ENCODE peak calls at places on chromosome 9, in four cellular contexts. One of them, this sample, is unnamed.

GRCh38 chr9:98775831-98776441 is 20.4 kb downstream of the ANKS6 start:
- ATAC-seq in activated T-cell treated with anti-CD3 and anti-CD28 coated beads, Interleukin-2, amount 50 U/mL, for 4 hours: no peak
- ATAC-seq in upper lobe of right lung: peak; percentile 54
- ATAC-seq in CD4-positive, alpha-beta T cell: peak; percentile 34
- ATAC-seq in this sample: peak; percentile 35

GRCh38 chr9:134922932-134923240 is 5.2 kb upstream of the FCN1 start:
- ATAC-seq in activated T-cell treated with anti-CD3 and anti-CD28 coated beads, Interleukin-2, amount 50 U/mL, for 4 hours: no peak
- ATAC-seq in upper lobe of right lung: peak; percentile 58
- ATAC-seq in CD4-positive, alpha-beta T cell: no peak
- ATAC-seq in this sample: no peak

GRCh38 chr9:129835860-129836223 is 584 bp downstream of the USP20 start:
- ATAC-seq in activated T-cell treated with anti-CD3 and anti-CD28 coated beads, Interleukin-2, amount 50 U/mL, for 4 hours: peak; percentile 1
- ATAC-seq in upper lobe of right lung: no peak
- ATAC-seq in CD4-positive, alpha-beta T cell: no peak
- ATAC-seq in this sample: peak; percentile 7

GRCh38 chr9:95038666-95039065 is 278.8 kb downstream of the FANCC start:
- ATAC-seq in activated T-cell treated with anti-CD3 and anti-CD28 coated beads, Interleukin-2, amount 50 U/mL, for 4 hours: no peak
- ATAC-seq in upper lobe of right lung: no peak
- ATAC-seq in CD4-positive, alpha-beta T cell: no peak
- ATAC-seq in this sample: no peak

GRCh38 chr9:93008457-93008856 is 50.0 kb upstream of the SUSD3 start:
- ATAC-seq in activated T-cell treated with anti-CD3 and anti-CD28 coated beads, Interleukin-2, amount 50 U/mL, for 4 hours: no peak
- ATAC-seq in upper lobe of right lung: peak; percentile 3
- ATAC-seq in CD4-positive, alpha-beta T cell: no peak
- ATAC-seq in this sample: no peak

GRCh38 chr9:77563205-77563604 is 84.9 kb downstream of the GNA14 start:
- ATAC-seq in activated T-cell treated with anti-CD3 and anti-CD28 coated beads, Interleukin-2, amount 50 U/mL, for 4 hours: no peak
- ATAC-seq in upper lobe of right lung: no peak
- ATAC-seq in CD4-positive, alpha-beta T cell: no peak
- ATAC-seq in this sample: no peak

GRCh38 chr9:93116049-93116961 is 17.7 kb downstream of the NINJ1 start:
- ATAC-seq in activated T-cell treated with anti-CD3 and anti-CD28 coated beads, Interleukin-2, amount 50 U/mL, for 4 hours: no peak
- ATAC-seq in upper lobe of right lung: peak; percentile 72
- ATAC-seq in CD4-positive, alpha-beta T cell: no peak
- ATAC-seq in this sample: no peak

GRCh38 chr9:112751059-112751795 is 667 bp downstream of the SNX30 start:
- ATAC-seq in activated T-cell treated with anti-CD3 and anti-CD28 coated beads, Interleukin-2, amount 50 U/mL, for 4 hours: peak; percentile 15
- ATAC-seq in upper lobe of right lung: peak; percentile 42
- ATAC-seq in CD4-positive, alpha-beta T cell: peak; percentile 18
- ATAC-seq in this sample: peak; percentile 15

GRCh38 chr9:108160039-108160438 is 670.5 kb upstream of the KLF4 start:
- ATAC-seq in activated T-cell treated with anti-CD3 and anti-CD28 coated beads, Interleukin-2, amount 50 U/mL, for 4 hours: no peak
- ATAC-seq in upper lobe of right lung: no peak
- ATAC-seq in CD4-positive, alpha-beta T cell: no peak
- ATAC-seq in this sample: no peak

GRCh38 chr9:13762209-13762608 is 482.7 kb upstream of the MPDZ start:
- ATAC-seq in activated T-cell treated with anti-CD3 and anti-CD28 coated beads, Interleukin-2, amount 50 U/mL, for 4 hours: no peak
- ATAC-seq in upper lobe of right lung: no peak
- ATAC-seq in CD4-positive, alpha-beta T cell: no peak
- ATAC-seq in this sample: no peak

GRCh38 chr9:87830446-87830845 is 52.2 kb upstream of the SPATA31E1 start:
- ATAC-seq in activated T-cell treated with anti-CD3 and anti-CD28 coated beads, Interleukin-2, amount 50 U/mL, for 4 hours: no peak
- ATAC-seq in upper lobe of right lung: peak; percentile 39
- ATAC-seq in CD4-positive, alpha-beta T cell: no peak
- ATAC-seq in this sample: no peak

GRCh38 chr9:137740311-137740710 is 121.5 kb downstream of the EHMT1 start:
- ATAC-seq in activated T-cell treated with anti-CD3 and anti-CD28 coated beads, Interleukin-2, amount 50 U/mL, for 4 hours: no peak
- ATAC-seq in upper lobe of right lung: peak; percentile 10
- ATAC-seq in CD4-positive, alpha-beta T cell: no peak
- ATAC-seq in this sample: no peak

GRCh38 chr9:87683751-87684626 is 41.9 kb upstream of the CTSL start:
- ATAC-seq in activated T-cell treated with anti-CD3 and anti-CD28 coated beads, Interleukin-2, amount 50 U/mL, for 4 hours: no peak
- ATAC-seq in upper lobe of right lung: no peak
- ATAC-seq in CD4-positive, alpha-beta T cell: no peak
- ATAC-seq in this sample: no peak

GRCh38 chr9:124256517-124257069 is 1.2 kb upstream of the NEK6 start:
- ATAC-seq in activated T-cell treated with anti-CD3 and anti-CD28 coated beads, Interleukin-2, amount 50 U/mL, for 4 hours: no peak
- ATAC-seq in upper lobe of right lung: peak; percentile 35
- ATAC-seq in CD4-positive, alpha-beta T cell: no peak
- ATAC-seq in this sample: no peak

GRCh38 chr9:86407022-86407421 is 52.8 kb upstream of the TUT7 start:
- ATAC-seq in activated T-cell treated with anti-CD3 and anti-CD28 coated beads, Interleukin-2, amount 50 U/mL, for 4 hours: no peak
- ATAC-seq in upper lobe of right lung: peak; percentile 60
- ATAC-seq in CD4-positive, alpha-beta T cell: no peak
- ATAC-seq in this sample: peak; percentile 64

GRCh38 chr9:101119206-101119819 is 90.8 kb downstream of the PLPPR1 start:
- ATAC-seq in activated T-cell treated with anti-CD3 and anti-CD28 coated beads, Interleukin-2, amount 50 U/mL, for 4 hours: no peak
- ATAC-seq in upper lobe of right lung: peak; percentile 98
- ATAC-seq in CD4-positive, alpha-beta T cell: no peak
- ATAC-seq in this sample: peak; percentile 29

GRCh38 chr9:130364619-130365322 is 80.0 kb upstream of the ASS1 start:
- ATAC-seq in activated T-cell treated with anti-CD3 and anti-CD28 coated beads, Interleukin-2, amount 50 U/mL, for 4 hours: no peak
- ATAC-seq in upper lobe of right lung: no peak
- ATAC-seq in CD4-positive, alpha-beta T cell: no peak
- ATAC-seq in this sample: no peak

GRCh38 chr9:104682642-104683041 is 11.7 kb upstream of the OR13D1 start:
- ATAC-seq in activated T-cell treated with anti-CD3 and anti-CD28 coated beads, Interleukin-2, amount 50 U/mL, for 4 hours: no peak
- ATAC-seq in upper lobe of right lung: peak; percentile 57
- ATAC-seq in CD4-positive, alpha-beta T cell: no peak
- ATAC-seq in this sample: peak; percentile 42

GRCh38 chr9:10252174-10252573 is 360.6 kb downstream of the PTPRD start:
- ATAC-seq in activated T-cell treated with anti-CD3 and anti-CD28 coated beads, Interleukin-2, amount 50 U/mL, for 4 hours: no peak
- ATAC-seq in upper lobe of right lung: no peak
- ATAC-seq in CD4-positive, alpha-beta T cell: no peak
- ATAC-seq in this sample: no peak

GRCh38 chr9:13141629-13142028 is 137.9 kb downstream of the MPDZ start:
- ATAC-seq in activated T-cell treated with anti-CD3 and anti-CD28 coated beads, Interleukin-2, amount 50 U/mL, for 4 hours: no peak
- ATAC-seq in upper lobe of right lung: no peak
- ATAC-seq in CD4-positive, alpha-beta T cell: no peak
- ATAC-seq in this sample: no peak

GRCh38 chr9:130663258-130664171 is 879 bp upstream of the PRDM12 start:
- ATAC-seq in activated T-cell treated with anti-CD3 and anti-CD28 coated beads, Interleukin-2, amount 50 U/mL, for 4 hours: peak; percentile 47
- ATAC-seq in upper lobe of right lung: no peak
- ATAC-seq in CD4-positive, alpha-beta T cell: no peak
- ATAC-seq in this sample: no peak

GRCh38 chr9:104775574-104775936 is 11.6 kb downstream of the NIPSNAP3B start:
- ATAC-seq in activated T-cell treated with anti-CD3 and anti-CD28 coated beads, Interleukin-2, amount 50 U/mL, for 4 hours: no peak
- ATAC-seq in upper lobe of right lung: no peak
- ATAC-seq in CD4-positive, alpha-beta T cell: no peak
- ATAC-seq in this sample: no peak

GRCh38 chr9:128276574-128277270 is 646 bp downstream of the SWI5 start:
- ATAC-seq in activated T-cell treated with anti-CD3 and anti-CD28 coated beads, Interleukin-2, amount 50 U/mL, for 4 hours: no peak
- ATAC-seq in upper lobe of right lung: peak; percentile 2
- ATAC-seq in CD4-positive, alpha-beta T cell: no peak
- ATAC-seq in this sample: no peak

GRCh38 chr9:123742009-123742767 is 187.7 kb downstream of the DENND1A start:
- ATAC-seq in activated T-cell treated with anti-CD3 and anti-CD28 coated beads, Interleukin-2, amount 50 U/mL, for 4 hours: no peak
- ATAC-seq in upper lobe of right lung: peak; percentile 27
- ATAC-seq in CD4-positive, alpha-beta T cell: no peak
- ATAC-seq in this sample: no peak

GRCh38 chr9:94156549-94157407 is 72.5 kb downstream of the PTPDC1 start:
- ATAC-seq in activated T-cell treated with anti-CD3 and anti-CD28 coated beads, Interleukin-2, amount 50 U/mL, for 4 hours: no peak
- ATAC-seq in upper lobe of right lung: peak; percentile 79
- ATAC-seq in CD4-positive, alpha-beta T cell: no peak
- ATAC-seq in this sample: no peak

GRCh38 chr9:82560036-82560435 is 502.9 kb downstream of the RASEF start:
- ATAC-seq in activated T-cell treated with anti-CD3 and anti-CD28 coated beads, Interleukin-2, amount 50 U/mL, for 4 hours: no peak
- ATAC-seq in upper lobe of right lung: no peak
- ATAC-seq in CD4-positive, alpha-beta T cell: no peak
- ATAC-seq in this sample: no peak

GRCh38 chr9:27194401-27195091 is 85.5 kb downstream of the TEK start:
- ATAC-seq in activated T-cell treated with anti-CD3 and anti-CD28 coated beads, Interleukin-2, amount 50 U/mL, for 4 hours: no peak
- ATAC-seq in upper lobe of right lung: peak; percentile 37
- ATAC-seq in CD4-positive, alpha-beta T cell: no peak
- ATAC-seq in this sample: peak; percentile 60